ENCODE peak calls at places on chromosomes 2 and 18, in nine cellular contexts. F is K562, H is erythroblast, R is endothelial cell of umbilical vein, P is GM12891, M is GM12892, C is HCT116, L is uterus, Q is HepG2. N is an unnamed sample.

GRCh38 chr2:150296795-150297546 is 190.5 kb downstream of the RND3 start:
- DNase-seq in P (no peak), C (no peak), L (no peak), R (peak; percentile 92), Q (no peak), M (no peak), F (no peak), H (no peak), N (no peak)

GRCh38 chr2:236177604-236177966 is 9.4 kb upstream of the GBX2 start:
- DNase-seq in H (peak; percentile 63), R (peak; percentile 55), C (peak; percentile 70), M (no peak), P (no peak), L (no peak), F (peak; percentile 68), Q (peak; percentile 57), N (no peak)

GRCh38 chr18:30094556-30094955 is 948.0 kb downstream of the DSC3 start:
- DNase-seq in C (no peak), H (no peak), F (no peak), M (no peak), Q (no peak), L (no peak), R (peak; percentile 60), P (no peak), N (no peak)

GRCh38 chr2:219985017-219985416 is 357.6 kb downstream of the SLC4A3 start:
- DNase-seq in Q (no peak), L (no peak), R (no peak), M (no peak), H (no peak), C (no peak), P (no peak), F (no peak), N (no peak)

GRCh38 chr2:40178971-40179370 is 272.9 kb downstream of the SLC8A1 start:
- DNase-seq in F (no peak), H (no peak), P (no peak), L (no peak), Q (no peak), M (no peak), R (no peak), C (no peak), N (no peak)

GRCh38 chr18:46419391-46420141 is 237.5 kb downstream of the LOXHD1 start:
- DNase-seq in M (no peak), F (no peak), H (no peak), R (no peak), L (no peak), Q (no peak), P (no peak), C (no peak), N (no peak)

GRCh38 chr2:86062043-86062442 is 43.6 kb downstream of the POLR1A start:
- DNase-seq in L (no peak), R (peak; percentile 80), P (no peak), M (no peak), Q (peak; percentile 31), H (no peak), C (no peak), F (no peak), N (no peak)

GRCh38 chr2:176574415-176575236 is 305.4 kb downstream of the MTX2 start:
- DNase-seq in P (no peak), L (no peak), M (no peak), H (no peak), R (no peak), F (no peak), Q (no peak), C (no peak), N (no peak)

GRCh38 chr18:61754039-61754583 is 138.7 kb downstream of the RNF152 start:
- DNase-seq in H (no peak), M (no peak), R (no peak), L (no peak), F (no peak), C (no peak), P (no peak), Q (no peak), N (no peak)

GRCh38 chr18:3058328-3059191 is 45.6 kb upstream of the LPIN2 start:
- DNase-seq in L (no peak), M (no peak), P (no peak), C (no peak), F (no peak), R (no peak), H (no peak), Q (peak; percentile 84), N (no peak)

GRCh38 chr2:150410809-150411208 is 76.7 kb downstream of the RND3 start:
- DNase-seq in R (peak; percentile 85), F (no peak), C (no peak), Q (peak; percentile 35), M (no peak), P (no peak), H (no peak), L (no peak), N (no peak)

GRCh38 chr2:218244665-218245064 is 16.1 kb upstream of the GPBAR1 start:
- DNase-seq in F (no peak), P (no peak), R (no peak), H (no peak), C (no peak), M (no peak), Q (no peak), L (no peak), N (no peak)
- TF ChIP-seq POLR2A in F (no peak), P (no peak), R (no peak), H (no peak), C (no peak), M (no peak), Q (no peak), L (no peak), N (no peak)

DNA sequence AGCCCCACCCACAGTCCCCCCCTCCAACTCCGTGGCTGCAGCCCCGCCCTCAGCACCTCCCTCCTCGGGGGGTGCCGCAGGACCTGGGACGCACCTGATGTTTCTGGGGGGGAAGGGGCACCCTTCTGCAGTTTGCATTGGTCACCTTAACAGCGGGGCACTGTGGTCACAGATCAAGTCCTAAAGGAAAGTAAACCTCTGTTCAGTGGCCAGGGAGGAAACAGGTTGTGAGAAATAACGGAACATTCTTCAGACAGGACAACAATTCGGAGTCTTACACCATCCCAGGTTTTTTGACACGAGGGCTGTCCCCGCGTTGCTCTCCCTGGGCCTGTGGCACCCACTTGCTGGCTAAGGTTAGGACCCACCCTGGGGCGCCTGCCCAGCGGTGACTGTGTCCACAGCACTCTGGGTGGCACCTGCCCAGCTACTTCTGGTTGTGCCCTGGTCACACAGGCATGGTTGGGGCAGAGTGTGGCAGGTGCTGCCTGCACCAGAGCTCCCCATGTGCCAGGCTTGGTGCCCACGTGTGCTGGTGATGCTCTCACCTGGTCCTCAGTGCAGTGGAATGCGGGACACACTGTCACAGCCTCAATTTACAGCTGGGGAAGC is 93.5 kb upstream of the OTOS start:
- DNase-seq in Q (no peak), P (no peak), M (peak; percentile 14), C (no peak), F (no peak), H (no peak), L (peak; percentile 30), R (no peak), N (no peak)
- TF ChIP-seq POLR2A in Q (no peak), P (no peak), M (no peak), C (no peak), F (no peak), H (no peak), L (no peak), R (no peak), N (peak; percentile 33)

DNA sequence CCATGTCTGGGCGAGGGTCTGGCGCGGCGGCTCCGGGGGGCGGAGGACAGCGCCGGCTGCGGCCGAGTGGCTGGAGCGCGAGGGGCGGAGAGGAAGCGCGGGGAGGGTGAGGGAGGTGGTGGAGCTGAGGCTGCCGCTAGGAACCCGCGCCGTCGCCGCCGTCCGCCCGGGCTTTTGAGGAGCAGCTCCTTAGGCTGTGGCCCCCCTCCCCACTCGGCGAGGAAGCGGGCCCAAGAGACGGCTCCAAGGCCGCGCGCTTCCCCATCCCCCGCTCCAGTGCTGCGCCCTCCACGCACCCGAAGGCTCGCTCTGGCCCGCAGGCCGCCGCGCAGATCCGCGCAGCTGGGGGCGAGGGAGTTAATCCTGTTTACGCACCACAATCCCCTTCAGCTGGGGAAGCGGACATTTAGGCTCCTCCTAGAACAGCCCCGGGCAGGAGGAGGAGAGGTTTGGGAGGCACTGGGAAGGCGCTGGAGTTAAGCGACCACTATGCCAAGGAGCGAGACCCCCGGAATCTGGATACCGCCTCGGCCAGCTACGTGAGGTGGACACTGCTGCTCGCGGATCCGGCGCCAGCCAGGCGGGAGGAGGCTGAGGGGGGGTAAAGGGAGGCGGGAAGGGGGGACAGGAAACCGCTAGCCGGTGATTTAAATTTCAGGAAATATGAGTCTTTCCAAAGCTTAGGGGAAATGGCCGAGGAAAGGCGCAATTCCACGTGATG is at the start of gene CNRIP1:
- DNase-seq in C (no peak), P (peak; percentile 40), L (peak; percentile 82), M (peak; percentile 23), H (peak; percentile 80), R (peak; percentile 94), F (peak; percentile 41), Q (no peak), N (peak; percentile 53)
- TF ChIP-seq POLR2A in C (no peak), P (no peak), L (peak; percentile 68), M (no peak), H (no peak), R (no peak), F (no peak), Q (no peak), N (peak; percentile 41)

GRCh38 chr2:30146337-30147195 is at the start of gene YPEL5:
- DNase-seq in R (peak; percentile 100), H (peak; percentile 99), Q (peak; percentile 98), P (peak; percentile 84), L (peak; percentile 99), M (peak; percentile 83), F (peak; percentile 98), C (peak; percentile 99), N (peak; percentile 100)

GRCh38 chr2:30147196-30147714 is 448 bp downstream of the YPEL5 start:
- DNase-seq in H (no peak), R (no peak), L (peak; percentile 48), P (no peak), M (no peak), Q (no peak), F (peak; percentile 45), C (no peak), N (no peak)

GRCh38 chr2:30149513-30149912 is 2.7 kb downstream of the YPEL5 start:
- DNase-seq in P (no peak), C (no peak), M (no peak), L (no peak), H (no peak), F (peak; percentile 53), R (no peak), Q (peak; percentile 59), N (no peak)

GRCh38 chr2:30148850-30149249 is 2.0 kb downstream of the YPEL5 start:
- DNase-seq in Q (no peak), H (peak; percentile 38), R (no peak), L (no peak), F (peak; percentile 16), M (no peak), P (no peak), C (no peak), N (no peak)

DNA sequence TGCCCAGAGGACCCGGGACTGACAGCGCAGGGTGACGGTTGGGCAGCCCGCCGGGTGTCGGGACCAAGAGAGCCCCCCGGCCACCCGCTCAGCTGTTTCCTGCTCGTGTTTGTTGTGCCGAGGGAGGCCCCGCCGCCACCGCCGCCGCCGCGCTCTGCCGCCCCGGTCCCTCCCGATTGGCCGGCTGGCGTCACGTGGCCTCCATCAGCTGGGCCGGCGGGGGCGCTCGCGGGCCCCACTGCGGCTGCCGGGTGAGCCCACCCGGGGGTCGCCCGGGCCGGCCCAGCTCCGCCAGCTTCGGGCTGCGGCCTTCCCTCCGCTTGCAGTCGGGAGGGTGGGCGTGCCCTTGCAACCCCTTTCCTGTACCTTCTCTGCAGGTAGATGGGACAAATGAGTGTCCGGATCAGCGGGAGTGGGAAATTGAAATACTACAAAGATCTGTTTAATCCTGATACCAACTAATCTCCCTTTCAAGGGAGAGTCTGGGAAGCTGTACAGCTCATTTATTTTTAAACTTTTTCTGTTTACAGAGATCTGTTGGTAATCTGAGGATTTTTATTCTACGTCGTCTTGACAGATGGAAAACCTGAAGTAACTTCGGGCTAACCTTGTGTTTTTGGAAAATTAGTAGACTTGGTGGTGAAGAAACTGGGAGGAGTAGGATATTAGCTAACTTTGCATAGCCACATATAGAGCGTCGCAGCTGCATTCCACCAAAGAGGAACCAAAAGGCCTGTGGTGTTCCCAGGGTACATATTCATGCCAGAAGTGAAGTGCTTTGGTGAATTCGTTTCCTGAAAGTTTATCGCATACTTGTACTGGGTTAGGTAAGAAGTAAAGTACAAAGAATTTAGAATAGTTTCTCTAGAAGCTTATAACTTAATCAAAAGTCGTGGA is 1.2 kb downstream of the YPEL5 start:
- DNase-seq in H (peak; percentile 90), L (peak; percentile 75), M (peak; percentile 70), R (peak; percentile 70), P (peak; percentile 72), Q (peak; percentile 44), F (peak; percentile 80), C (no peak), N (peak; percentile 75)
- TF ChIP-seq POLR2A in H (peak; percentile 42), L (peak; percentile 82), M (no peak), R (no peak), P (no peak), Q (no peak), F (peak; percentile 8), C (no peak), N (peak; percentile 77)

N was measured in adrenal gland.